ENCODE peak calls at places on chromosome 12, in five cellular contexts. I is psoas muscle, O is fibroblast of lung, Z is lower lobe of right lung, G is left lung. N is an unnamed sample.

GRCh38 chr12:2324375-2324774 is 271.6 kb downstream of the CACNA1C start:
- DNase-seq in Z (no peak), I (peak; percentile 60), O (no peak), G (no peak), N (peak; percentile 60)

GRCh38 chr12:104414581-104415305 is 42.0 kb upstream of the CHST11 start:
- DNase-seq in Z (no peak), O (no peak), G (no peak), I (no peak), N (no peak)

GRCh38 chr12:113143959-113144358 is 5.6 kb upstream of the CFAP73 start:
- DNase-seq in O (no peak), G (no peak), Z (no peak), I (no peak), N (no peak)

GRCh38 chr12:126210026-126210425 is 1144.8 kb downstream of the AACS start:
- DNase-seq in Z (no peak), O (no peak), G (no peak), I (no peak), N (no peak)

GRCh38 chr12:124425667-124426066 is 130.8 kb downstream of the RFLNA start:
- DNase-seq in O (no peak), I (no peak), Z (no peak), G (no peak), N (no peak)

GRCh38 chr12:56029666-56030293 is 8.9 kb downstream of the IKZF4 start:
- DNase-seq in I (no peak), O (peak; percentile 76), Z (no peak), G (no peak), N (no peak)

GRCh38 chr12:89073027-89073398 is 279.3 kb downstream of the DUSP6 start:
- DNase-seq in G (no peak), Z (no peak), I (no peak), O (peak; percentile 72), N (no peak)

GRCh38 chr12:19576421-19576925 is 137.2 kb downstream of the AEBP2 start:
- DNase-seq in O (peak; percentile 77), I (no peak), G (no peak), Z (no peak), N (no peak)

GRCh38 chr12:20711846-20712245 is 16.7 kb downstream of the SLCO1C1 start:
- DNase-seq in Z (no peak), I (no peak), G (no peak), O (no peak), N (no peak)

GRCh38 chr12:82896286-82896685 is 209.6 kb downstream of the TMTC2 start:
- DNase-seq in I (no peak), G (no peak), O (no peak), Z (no peak), N (no peak)

GRCh38 chr12:57815177-57816000 is 3.1 kb downstream of the AVIL start:
- DNase-seq in Z (no peak), I (no peak), G (no peak), O (no peak), N (no peak)

GRCh38 chr12:20482680-20483079 is 114.3 kb downstream of the PDE3A start:
- DNase-seq in I (no peak), Z (no peak), G (no peak), O (peak; percentile 28), N (no peak)

GRCh38 chr12:113860950-113861349 is 105.2 kb downstream of the RBM19 start:
- DNase-seq in I (no peak), O (peak; percentile 96), G (no peak), Z (no peak), N (no peak)

GRCh38 chr12:25256005-25256404 is 5.3 kb upstream of the KRAS start:
- DNase-seq in O (no peak), I (no peak), G (no peak), Z (no peak), N (no peak)

GRCh38 chr12:30308010-30308717 is 387.5 kb downstream of the IPO8 start:
- DNase-seq in G (no peak), I (no peak), O (no peak), Z (no peak), N (no peak)

GRCh38 chr12:105322070-105322469 is 8.4 kb upstream of the C12orf75 start:
- DNase-seq in G (no peak), O (peak; percentile 27), I (peak; percentile 21), Z (no peak), N (no peak)

GRCh38 chr12:126069549-126070165 is 1004.4 kb downstream of the AACS start:
- DNase-seq in G (no peak), I (no peak), Z (no peak), O (peak; percentile 40), N (no peak)

GRCh38 chr12:14314801-14315200 is 50.7 kb upstream of the ATF7IP start:
- DNase-seq in O (no peak), G (no peak), Z (no peak), I (no peak), N (no peak)

GRCh38 chr12:3600951-3601350 is 109.9 kb downstream of the PRMT8 start:
- DNase-seq in G (no peak), I (no peak), Z (no peak), O (no peak), N (no peak)

GRCh38 chr12:112450725-112451124 is 32.0 kb downstream of the PTPN11 start:
- DNase-seq in Z (no peak), G (no peak), I (no peak), O (no peak), N (no peak)

GRCh38 chr12:132268674-132269073 is 60.7 kb downstream of the GALNT9 start:
- DNase-seq in Z (no peak), G (peak; percentile 75), O (no peak), I (no peak), N (no peak)

GRCh38 chr12:24948452-24948815 is 467 bp downstream of the BCAT1 start:
- DNase-seq in Z (no peak), O (peak; percentile 45), I (no peak), G (no peak), N (no peak)

GRCh38 chr12:112419269-112420133 is 754 bp downstream of the PTPN11 start:
- DNase-seq in Z (peak; percentile 76), I (peak; percentile 79), G (no peak), O (peak; percentile 83), N (peak; percentile 87)

GRCh38 chr12:74499192-74499591 is 38.4 kb upstream of the ATXN7L3B start:
- DNase-seq in O (no peak), G (no peak), Z (no peak), I (no peak), N (no peak)

GRCh38 chr12:104691661-104692334 is 235.1 kb downstream of the CHST11 start:
- DNase-seq in G (no peak), Z (no peak), I (no peak), O (no peak), N (peak; percentile 46)

GRCh38 chr12:62543741-62544140 is 77.1 kb downstream of the MON2 start:
- DNase-seq in I (no peak), O (no peak), G (no peak), Z (no peak), N (no peak)

GRCh38 chr12:62540354-62540753 is 73.7 kb downstream of the MON2 start:
- DNase-seq in Z (no peak), O (no peak), G (no peak), I (no peak), N (no peak)

GRCh38 chr12:62537544-62537943 is 70.9 kb downstream of the MON2 start:
- DNase-seq in G (no peak), I (no peak), O (peak; percentile 85), Z (no peak), N (peak; percentile 71)

GRCh38 chr12:62543324-62543723 is 76.7 kb downstream of the MON2 start:
- DNase-seq in I (no peak), G (no peak), O (no peak), Z (no peak), N (no peak)

DNA sequence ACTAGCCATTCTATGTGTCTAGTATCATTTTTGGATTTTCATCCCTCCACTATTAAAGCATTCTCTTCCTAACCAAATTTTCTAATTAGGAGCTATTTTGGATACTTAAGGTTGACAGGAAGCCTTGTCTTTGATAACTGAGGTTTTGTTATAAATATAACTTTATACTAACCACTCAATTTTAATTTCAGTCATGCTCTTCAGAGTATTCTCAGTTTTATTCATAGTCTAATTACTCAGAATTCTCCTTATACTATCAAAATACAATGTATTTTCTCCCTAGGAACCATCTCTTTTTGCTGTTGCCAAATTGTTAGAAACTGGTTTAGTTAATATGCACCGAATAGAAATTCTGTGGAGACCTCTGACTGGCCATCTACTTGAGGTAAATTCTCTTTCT is 76.2 kb downstream of the MON2 start:
- DNase-seq in G (no peak), Z (no peak), O (no peak), I (no peak), N (no peak)
- H3K36me3 ChIP-seq in G (no peaks in the 10 kb centered on the region), Z (peaks cover 87% of the 10 kb centered on the region), O (peaks cover 4% of the 10 kb centered on the region), I (peaks cover 83% of the 10 kb centered on the region), N (peaks cover 72% of the 10 kb centered on the region)

DNA sequence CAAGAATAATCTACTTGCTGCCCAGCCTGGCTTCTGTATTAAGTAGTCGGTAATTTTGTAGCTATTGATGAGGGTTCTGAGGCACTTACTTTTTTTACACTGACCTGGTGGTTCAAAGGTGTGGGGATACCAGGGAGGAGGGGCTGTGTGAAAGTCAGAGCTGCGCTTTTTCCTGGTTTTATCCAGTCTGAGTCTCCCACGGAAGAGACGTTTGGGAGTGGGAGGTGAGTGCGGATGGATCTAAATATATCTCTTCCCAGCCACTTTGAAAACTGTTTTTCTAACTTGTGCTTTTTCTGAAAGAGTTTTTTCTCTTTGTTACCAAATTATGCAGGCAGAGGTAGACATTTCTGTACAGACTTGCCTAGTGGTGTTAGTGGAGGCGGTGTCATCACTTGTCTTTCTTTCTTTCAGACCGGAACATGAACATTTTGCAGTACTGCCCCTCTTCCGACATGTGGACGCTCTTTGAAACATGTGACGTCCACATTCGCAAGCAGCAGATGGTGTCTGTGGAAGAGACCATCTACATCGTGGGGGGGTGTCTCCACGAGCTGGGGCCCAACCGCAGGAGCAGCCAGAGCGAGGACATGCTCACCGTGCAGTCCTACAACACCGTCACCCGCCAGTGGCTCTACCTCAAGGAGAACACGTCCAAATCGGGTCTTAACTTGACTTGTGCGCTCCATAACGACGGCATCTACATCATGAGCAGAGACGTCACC is 17.4 kb upstream of the MANSC4 start:
- DNase-seq in Z (no peak), G (no peak), O (no peak), I (no peak), N (no peak)
- H3K36me3 ChIP-seq in Z (peaks cover 59% of the 10 kb centered on the region), G (no peaks in the 10 kb centered on the region), O (peaks cover 14% of the 10 kb centered on the region), I (peaks cover 67% of the 10 kb centered on the region), N (peaks cover 41% of the 10 kb centered on the region)

DNA sequence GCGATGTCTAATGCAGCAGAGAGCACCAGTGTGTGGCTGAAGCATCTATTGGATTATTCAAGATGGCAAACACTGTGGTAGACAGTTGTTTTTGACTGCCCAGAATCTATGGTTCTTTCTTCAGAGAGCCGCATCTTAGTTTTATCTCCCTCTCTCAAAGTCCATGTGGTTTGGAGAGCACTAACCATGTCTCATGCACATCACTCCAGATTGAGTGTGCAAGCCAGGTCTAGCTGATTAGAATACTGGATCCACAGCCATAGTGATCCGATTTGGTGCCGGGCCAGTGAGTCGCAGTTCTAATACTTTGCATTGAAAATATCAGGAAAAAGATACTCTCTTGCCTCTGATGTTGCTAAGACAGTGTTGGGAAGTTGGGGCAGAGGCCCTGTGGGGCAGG is 4.6 kb upstream of the SBNO1 start:
- DNase-seq in G (no peak), O (no peak), Z (no peak), I (no peak), N (no peak)
- H3K36me3 ChIP-seq in G (no peaks in the 10 kb centered on the region), O (no peaks in the 10 kb centered on the region), Z (no peaks in the 10 kb centered on the region), I (no peaks in the 10 kb centered on the region), N (no peaks in the 10 kb centered on the region)

GRCh38 chr12:121264951-121265350 is 31.6 kb downstream of the CAMKK2 start:
- DNase-seq in G (no peak), I (no peak), Z (no peak), O (no peak), N (no peak)
- H3K36me3 ChIP-seq in G (no peaks in the 10 kb centered on the region), I (peaks cover 92% of the 10 kb centered on the region), Z (peaks cover 92% of the 10 kb centered on the region), O (peaks cover 12% of the 10 kb centered on the region), N (peaks cover 90% of the 10 kb centered on the region)

N was measured in suprapubic skin.